ENCODE peak calls at places on chromosome 20, in nine cellular contexts. O is amniotic stem cell, X is EL, T is NAMALWA, H is smooth muscle cell of the brain vasculature, S is AG09309, A is NCI-H1694 treated with DMSO at 0.1 percent for 48 hours, D is fibroblast of lung, B is WTC11. J is an unnamed sample.

GRCh38 chr20:15379897-15380296 is 1042.5 kb upstream of the FLRT3 start:
- DNase-seq in O (no peak), X (no peak), T (no peak), H (no peak), S (no peak), A (no peak), D (no peak), B (no peak), J (no peak)

GRCh38 chr20:59178983-59179595 is 15.5 kb downstream of the ZNF831 start:
- DNase-seq in O (no peak), X (no peak), T (no peak), H (no peak), S (no peak), A (no peak), D (no peak), B (no peak), J (no peak)

GRCh38 chr20:62891111-62891510 is 29.5 kb upstream of the TCFL5 start:
- DNase-seq in O (no peak), X (no peak), T (no peak), H (no peak), S (no peak), A (no peak), D (no peak), B (no peak), J (no peak)

GRCh38 chr20:59402697-59403096 is 102.3 kb downstream of the EDN3 start:
- DNase-seq in O (no peak), X (no peak), T (no peak), H (no peak), S (no peak), A (no peak), D (no peak), B (no peak), J (no peak)

GRCh38 chr20:63737940-63738686 is 1.5 kb upstream of the SLC2A4RG start:
- DNase-seq in O (no peak), X (no peak), T (peak), H (no peak), S (no peak), A (no peak), D (no peak), B (peak), J (no peak)

GRCh38 chr20:63081831-63082230 is 75.1 kb upstream of the BHLHE23 start:
- DNase-seq in O (no peak), X (no peak), T (no peak), H (no peak), S (no peak), A (no peak), D (no peak), B (no peak), J (no peak)

GRCh38 chr20:24786096-24786495 is 163.0 kb upstream of the CST7 start:
- DNase-seq in O (no peak), X (no peak), T (no peak), H (no peak), S (no peak), A (no peak), D (no peak), B (no peak), J (no peak)

GRCh38 chr20:25058797-25059486 is 1.0 kb upstream of the ACSS1 start:
- DNase-seq in O (no peak), X (no peak), T (peak), H (no peak), S (no peak), A (no peak), D (no peak), B (no peak), J (no peak)

GRCh38 chr20:46312075-46312944 is 4.0 kb upstream of the CDH22 start:
- DNase-seq in O (no peak), X (no peak), T (no peak), H (no peak), S (no peak), A (peak), D (no peak), B (peak), J (no peak)